ENCODE peak calls at places on chromosomes 6 and 20, in six cellular contexts. Q is H9, Z is trophoblast cell, A is neuronal stem cell, P is H1, M is mesenchymal stem cell. S is an unnamed sample.

GRCh38 chr20:11852801-11853200 is 64.9 kb upstream of the BTBD3 start:
- DNase-seq in A (no peak), Q (no peak), M (no peak), Z (peak; percentile 8), P (no peak), S (peak; percentile 28)

GRCh38 chr6:90793771-90794170 is 206.9 kb upstream of the MAP3K7 start:
- DNase-seq in Z (no peak), Q (no peak), P (no peak), M (no peak), A (no peak), S (no peak)

GRCh38 chr6:108002365-108003221 is 44.6 kb upstream of the SEC63 start:
- DNase-seq in Q (peak; percentile 74), A (no peak), P (no peak), M (peak; percentile 3), Z (peak; percentile 75), S (peak; percentile 6)

GRCh38 chr6:88891135-88891845 is 72.1 kb downstream of the RNGTT start:
- DNase-seq in Q (no peak), P (no peak), M (no peak), Z (no peak), A (no peak), S (peak; percentile 20)

GRCh38 chr6:37160922-37161778 is 8.8 kb upstream of the PIM1 start:
- DNase-seq in P (no peak), Q (no peak), Z (no peak), A (no peak), M (peak; percentile 34), S (peak; percentile 76)

GRCh38 chr20:22985212-22985611 is 49.9 kb upstream of the SSTR4 start:
- DNase-seq in Z (no peak), P (no peak), A (no peak), M (no peak), Q (no peak), S (no peak)

GRCh38 chr6:43774776-43775583 is 5.0 kb downstream of the VEGFA start:
- DNase-seq in Z (peak; percentile 47), M (peak; percentile 80), Q (peak; percentile 86), A (peak; percentile 79), P (peak; percentile 85), S (peak; percentile 61)

GRCh38 chr20:35773154-35773751 is 1.4 kb downstream of the PHF20 start:
- DNase-seq in A (no peak), P (no peak), Q (no peak), M (peak; percentile 73), Z (peak; percentile 98), S (peak; percentile 24)

GRCh38 chr6:55694148-55694547 is 115.2 kb upstream of the HMGCLL1 start:
- DNase-seq in M (peak; percentile 89), Q (peak; percentile 73), Z (no peak), A (peak; percentile 63), P (peak; percentile 51), S (peak; percentile 78)

GRCh38 chr6:88612631-88613030 is 350.8 kb downstream of the RNGTT start:
- DNase-seq in Z (no peak), P (no peak), Q (no peak), A (no peak), M (no peak), S (no peak)

GRCh38 chr6:44472250-44472945 is 84.9 kb downstream of the CDC5L start:
- DNase-seq in P (no peak), Z (peak; percentile 74), Q (peak; percentile 55), M (no peak), A (no peak), S (no peak)

GRCh38 chr6:53679446-53679933 is 13.9 kb upstream of the KLHL31 start:
- DNase-seq in P (peak; percentile 51), Z (peak; percentile 63), Q (peak; percentile 54), A (no peak), M (peak; percentile 60), S (peak; percentile 46)

GRCh38 chr6:30782425-30783014 is 38.2 kb upstream of the IER3 start:
- DNase-seq in A (no peak), P (no peak), Z (peak; percentile 43), Q (no peak), M (peak; percentile 74), S (peak; percentile 51)

GRCh38 chr6:119161450-119161849 is 83.0 kb upstream of the FAM184A start:
- DNase-seq in A (no peak), M (no peak), Q (no peak), Z (no peak), P (peak; percentile 22), S (no peak)

GRCh38 chr6:27810768-27811298 is 101.4 kb downstream of the OR2B2 start:
- DNase-seq in A (no peak), Z (no peak), Q (no peak), P (peak; percentile 43), M (peak; percentile 25), S (no peak)

GRCh38 chr6:168078199-168078942 is 641 bp downstream of the FRMD1 start:
- DNase-seq in A (no peak), M (no peak), Q (no peak), Z (no peak), P (no peak), S (no peak)

GRCh38 chr6:34531580-34532201 is 24.4 kb downstream of the SPDEF start:
- DNase-seq in Z (no peak), Q (peak; percentile 97), A (no peak), P (peak; percentile 80), M (no peak), S (peak; percentile 67)

GRCh38 chr6:72952808-72953630 is 272.3 kb downstream of the KHDC1L start:
- DNase-seq in P (no peak), M (peak; percentile 47), Q (no peak), A (no peak), Z (peak; percentile 95), S (peak; percentile 51)

GRCh38 chr6:145600299-145600698 is 135.0 kb downstream of the EPM2A start:
- DNase-seq in P (no peak), M (no peak), Q (no peak), A (no peak), Z (no peak), S (no peak)

GRCh38 chr20:26167499-26167898 is 470.8 kb upstream of the ZNF337 start:
- DNase-seq in Z (peak; percentile 5), A (no peak), Q (no peak), M (peak; percentile 38), P (no peak), S (peak; percentile 31)

GRCh38 chr6:138795809-138796469 is at the start of gene ECT2L:
- DNase-seq in Z (peak; percentile 64), Q (peak; percentile 93), M (peak; percentile 53), A (peak; percentile 38), P (peak; percentile 89), S (no peak)
- H4K8ac ChIP-seq in Z (peak within 1 kb of the TSS; percentile 68), Q (no peak within 1 kb of the TSS), M (peak within 1 kb of the TSS; percentile 20), A (no peak within 1 kb of the TSS), P (peak within 1 kb of the TSS; percentile 90), S (no peak within 1 kb of the TSS)

GRCh38 chr20:5665417-5665816 is 84.8 kb upstream of the SHLD1 start:
- DNase-seq in P (no peak), Z (no peak), Q (no peak), M (no peak), A (no peak), S (no peak)

GRCh38 chr20:5670137-5670536 is 80.1 kb upstream of the SHLD1 start:
- DNase-seq in Z (no peak), P (no peak), Q (no peak), M (no peak), A (no peak), S (no peak)

GRCh38 chr20:5667703-5668528 is 82.3 kb upstream of the SHLD1 start:
- DNase-seq in P (no peak), Q (no peak), Z (no peak), A (no peak), M (no peak), S (no peak)

GRCh38 chr20:5670874-5671273 is 79.3 kb upstream of the SHLD1 start:
- DNase-seq in A (no peak), M (no peak), P (no peak), Z (no peak), Q (no peak), S (no peak)

DNA sequence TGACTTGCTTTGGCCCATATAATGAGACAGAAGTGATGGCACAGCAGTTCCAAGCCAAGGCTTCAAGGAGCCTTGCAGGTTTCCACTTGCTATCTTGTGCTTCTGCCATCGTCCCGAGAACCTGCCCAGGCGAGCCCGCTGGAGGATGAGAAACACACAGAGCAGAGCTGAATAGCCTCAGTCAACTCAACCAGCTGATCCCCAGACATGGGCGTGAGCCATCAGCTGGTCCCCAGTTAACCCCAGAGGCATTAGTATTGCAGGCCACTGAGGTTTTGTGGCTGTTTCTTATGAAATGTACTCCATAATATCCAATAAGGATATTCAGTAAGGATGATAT is 81.7 kb upstream of the SHLD1 start:
- DNase-seq in P (no peak), Q (no peak), A (no peak), Z (no peak), M (no peak), S (no peak)
- H4K91ac ChIP-seq in P (no peak overlapping the region), Q (no peak overlapping the region), A (no peak overlapping the region), Z (no peak overlapping the region), M (no peak overlapping the region), S (no peak overlapping the region)

GRCh38 chr6:136822379-136823127 is at the start of gene PEX7:
- DNase-seq in P (peak; percentile 93), M (peak; percentile 92), Z (peak; percentile 93), A (peak; percentile 82), Q (peak; percentile 93), S (peak; percentile 91)
- H4K8ac ChIP-seq in P (peak within 1 kb of the TSS; percentile 97), M (peak within 1 kb of the TSS; percentile 100), Z (peak within 1 kb of the TSS; percentile 97), A (peak within 1 kb of the TSS; percentile 98), Q (no peak within 1 kb of the TSS), S (peak within 1 kb of the TSS; percentile 91)

GRCh38 chr6:2772840-2773239 is 7.6 kb downstream of the WRNIP1 start:
- DNase-seq in P (no peak), M (no peak), Q (no peak), A (no peak), Z (no peak), S (no peak)
- H4K91ac ChIP-seq in P (no peak overlapping the region), M (no peak overlapping the region), Q (no peak overlapping the region), A (no peak overlapping the region), Z (no peak overlapping the region), S (no peak overlapping the region)

DNA sequence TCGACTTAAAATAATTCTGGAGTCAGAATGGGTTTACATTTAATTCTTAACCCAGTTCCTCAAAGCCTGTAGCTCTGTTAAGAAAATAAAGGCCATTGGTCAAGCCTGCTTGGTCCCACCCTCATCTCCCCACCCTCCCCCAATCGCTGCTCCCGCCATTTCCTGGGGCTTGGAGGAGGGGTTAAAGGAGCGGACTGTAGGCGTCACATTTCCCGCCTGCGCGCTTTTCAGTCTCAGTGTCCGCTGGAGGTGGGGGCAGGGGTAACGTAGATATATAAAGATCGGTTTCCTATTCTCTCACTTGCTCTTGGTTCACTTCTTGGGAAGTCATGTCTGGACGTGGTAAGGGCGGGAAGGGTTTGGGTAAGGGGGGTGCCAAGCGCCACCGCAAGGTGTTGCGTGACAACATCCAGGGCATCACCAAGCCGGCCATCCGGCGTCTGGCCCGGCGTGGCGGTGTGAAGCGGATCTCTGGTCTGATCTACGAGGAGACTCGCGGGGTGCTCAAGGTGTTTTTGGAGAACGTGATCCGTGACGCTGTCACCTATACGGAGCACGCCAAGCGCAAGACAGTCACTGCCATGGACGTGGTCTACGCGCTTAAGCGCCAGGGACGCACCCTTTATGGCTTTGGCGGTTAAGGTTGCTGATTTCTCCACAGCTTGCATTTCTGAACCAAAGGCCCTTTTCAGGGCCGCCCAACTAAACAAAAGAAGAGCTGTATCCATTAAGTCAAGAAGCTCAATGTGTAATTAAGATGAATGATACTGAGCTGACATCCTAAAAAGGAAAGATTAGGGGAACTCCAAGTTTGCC is 59.0 kb downstream of the TRIM38 start:
- DNase-seq in Q (peak; percentile 96), Z (peak; percentile 92), A (peak; percentile 87), P (peak; percentile 80), M (peak; percentile 97), S (peak; percentile 93)
- H4K8ac ChIP-seq in Q (peak overlapping the region; percentile 43), Z (peak overlapping the region; percentile 57), A (no peak overlapping the region), P (peak overlapping the region; percentile 90), M (peak overlapping the region; percentile 87), S (peak overlapping the region; percentile 39)